ENCODE peak calls at places on chromosomes 12 and 14, in six cellular contexts. L is AG09319, D is HTR-8/SVneo, S is M059J, B is AG08396, I is hypothalamus. T is an unnamed sample.

GRCh38 chr12:116687888-116688287 is 50.0 kb downstream of the SPRING1 start:
- DNase-seq in S (peak; percentile 20), L (no peak), D (peak; percentile 19), I (no peak), B (no peak), T (no peak)

GRCh38 chr14:99158150-99158549 is 113.8 kb downstream of the BCL11B start:
- DNase-seq in L (no peak), D (no peak), S (peak; percentile 14), B (no peak), I (no peak), T (no peak)

GRCh38 chr14:58663494-58664111 is 25.8 kb downstream of the DACT1 start:
- DNase-seq in B (peak; percentile 36), D (peak; percentile 79), I (no peak), L (no peak), S (peak; percentile 83), T (peak; percentile 60)

GRCh38 chr12:131673519-131674265 is 37.2 kb upstream of the SFSWAP start:
- DNase-seq in D (no peak), B (no peak), S (peak; percentile 54), I (no peak), L (no peak), T (no peak)

GRCh38 chr12:114404451-114405198 is 1.3 kb downstream of the TBX5 start:
- DNase-seq in L (no peak), D (no peak), I (no peak), S (no peak), B (no peak), T (no peak)

GRCh38 chr14:75439989-75440388 is 12.2 kb downstream of the JDP2 start:
- DNase-seq in L (no peak), I (no peak), S (no peak), B (no peak), D (no peak), T (no peak)

GRCh38 chr14:73714656-73715081 is 485 bp upstream of the PNMA1 start:
- DNase-seq in D (peak; percentile 75), I (no peak), S (peak; percentile 48), B (no peak), L (no peak), T (peak; percentile 84)

GRCh38 chr12:112527501-112527900 is 108.8 kb downstream of the PTPN11 start:
- DNase-seq in B (no peak), I (no peak), L (no peak), D (no peak), S (no peak), T (no peak)

GRCh38 chr14:102778616-102779351 is 1.5 kb downstream of the TRAF3 start:
- DNase-seq in D (no peak), L (no peak), S (no peak), B (peak; percentile 21), I (no peak), T (no peak)

GRCh38 chr14:94827711-94828505 is 58.0 kb upstream of the GSC start:
- DNase-seq in L (no peak), I (no peak), S (no peak), B (no peak), D (no peak), T (no peak)

GRCh38 chr12:122825773-122826724 is 9.2 kb upstream of the HIP1R start:
- DNase-seq in D (no peak), B (peak; percentile 39), L (no peak), S (peak; percentile 17), I (no peak), T (peak; percentile 30)

GRCh38 chr12:95838125-95838524 is 20.6 kb upstream of the SNRPF start:
- DNase-seq in S (peak; percentile 91), I (no peak), L (peak; percentile 63), D (no peak), B (no peak), T (peak; percentile 40)

GRCh38 chr14:23704890-23705289 is 68.7 kb downstream of the DHRS2 start:
- DNase-seq in I (no peak), B (no peak), D (no peak), S (peak; percentile 19), L (no peak), T (no peak)

GRCh38 chr12:115456946-115457689 is 773.1 kb upstream of the TBX3 start:
- DNase-seq in L (no peak), D (no peak), S (peak; percentile 25), I (no peak), B (no peak), T (peak; percentile 27)

GRCh38 chr14:22572562-22573058 is 16.4 kb downstream of the DAD1 start:
- DNase-seq in I (no peak), D (no peak), S (no peak), B (peak; percentile 27), L (no peak), T (no peak)

GRCh38 chr14:74127634-74128033 is 42.9 kb downstream of the LIN52 start:
- DNase-seq in S (no peak), L (no peak), D (no peak), I (no peak), B (no peak), T (no peak)

GRCh38 chr14:99966912-99967311 is 98.3 kb upstream of the EVL start:
- DNase-seq in B (no peak), S (no peak), L (no peak), D (no peak), I (no peak), T (no peak)

GRCh38 chr14:67722293-67722692 is 20.6 kb downstream of the RDH12 start:
- DNase-seq in I (no peak), B (peak; percentile 38), D (peak; percentile 69), L (no peak), S (peak; percentile 24), T (no peak)

GRCh38 chr12:79455314-79455713 is 235.4 kb downstream of the PAWR start:
- DNase-seq in L (no peak), D (no peak), B (no peak), S (no peak), I (no peak), T (no peak)

GRCh38 chr14:77985235-77985634 is 184.9 kb upstream of the NRXN3 start:
- DNase-seq in B (no peak), L (no peak), S (peak; percentile 63), D (no peak), I (no peak), T (peak; percentile 11)

GRCh38 chr12:123660328-123660727 is 10.6 kb upstream of the TCTN2 start:
- DNase-seq in I (no peak), S (peak; percentile 84), D (peak; percentile 89), L (peak; percentile 62), B (peak; percentile 71), T (no peak)

GRCh38 chr14:70692210-70692609 is 50.5 kb downstream of the TTC9 start:
- DNase-seq in L (no peak), I (no peak), S (peak; percentile 25), B (no peak), D (no peak), T (no peak)

GRCh38 chr14:37587881-37588666 is 7.0 kb downstream of the FOXA1 start:
- DNase-seq in B (no peak), S (no peak), I (no peak), D (no peak), L (no peak), T (peak; percentile 69)

GRCh38 chr14:34227834-34228662 is 234.0 kb downstream of the SPTSSA start:
- DNase-seq in D (peak; percentile 73), I (no peak), L (peak; percentile 11), S (peak; percentile 58), B (peak; percentile 78), T (peak; percentile 67)

GRCh38 chr14:31902915-31903646 is 174.0 kb upstream of the ARHGAP5 start:
- DNase-seq in L (no peak), S (no peak), D (no peak), B (no peak), I (no peak), T (no peak)

GRCh38 chr14:100835278-100836052 is 9.5 kb downstream of the MEG3 start:
- DNase-seq in D (no peak), B (no peak), I (no peak), L (no peak), S (no peak), T (no peak)

GRCh38 chr14:96104469-96105057 is 65.4 kb downstream of the C14orf132 start:
- DNase-seq in B (peak; percentile 94), D (peak; percentile 74), S (peak; percentile 88), L (peak; percentile 99), I (no peak), T (no peak)

GRCh38 chr12:75720807-75721206 is 209.4 kb upstream of the KRR1 start:
- DNase-seq in D (no peak), S (peak; percentile 70), L (no peak), I (no peak), B (no peak), T (no peak)

GRCh38 chr12:65182012-65182739 is 12.8 kb downstream of the LEMD3 start:
- DNase-seq in I (no peak), S (no peak), D (no peak), L (no peak), B (no peak), T (no peak)

GRCh38 chr12:107610030-107610859 is 75.4 kb upstream of the PWP1 start:
- DNase-seq in I (no peak), B (peak; percentile 56), S (peak; percentile 19), L (peak; percentile 18), D (peak; percentile 41), T (no peak)

GRCh38 chr14:75139185-75139584 is 12.3 kb upstream of the NEK9 start:
- DNase-seq in I (no peak), B (no peak), S (no peak), L (no peak), D (no peak), T (no peak)

T was measured in NCI-H748 treated with DMSO at 0.1 percent for 48 hours.